ENCODE peak calls at places on chromosomes 6 and 20, in six cellular contexts. One of them, this sample, is unnamed.

GRCh38 chr6:36840471-36841461 is 1.5 kb upstream of the CPNE5 start:
- DNase-seq in fibroblast of lung: no peak
- DNase-seq in naive B cell: peak; percentile 27
- DNase-seq in IMR-90: no peak
- DNase-seq in endothelial cell: no peak
- DNase-seq in 8988T: no peak
- DNase-seq in this sample: no peak

GRCh38 chr6:148518371-148519156 is 175.9 kb downstream of the SASH1 start:
- DNase-seq in fibroblast of lung: no peak
- DNase-seq in naive B cell: no peak
- DNase-seq in IMR-90: no peak
- DNase-seq in endothelial cell: no peak
- DNase-seq in 8988T: no peak
- DNase-seq in this sample: no peak

GRCh38 chr6:125231574-125232343 is 70.0 kb downstream of the HDDC2 start:
- DNase-seq in fibroblast of lung: no peak
- DNase-seq in naive B cell: no peak
- DNase-seq in IMR-90: no peak
- DNase-seq in endothelial cell: no peak
- DNase-seq in 8988T: no peak
- DNase-seq in this sample: no peak

GRCh38 chr6:114096553-114097172 is 125.7 kb upstream of the HDAC2 start:
- DNase-seq in fibroblast of lung: peak; percentile 39
- DNase-seq in naive B cell: no peak
- DNase-seq in IMR-90: peak; percentile 28
- DNase-seq in endothelial cell: no peak
- DNase-seq in 8988T: no peak
- DNase-seq in this sample: no peak

GRCh38 chr20:15045246-15045645 is 707.8 kb upstream of the FLRT3 start:
- DNase-seq in fibroblast of lung: peak; percentile 13
- DNase-seq in naive B cell: no peak
- DNase-seq in IMR-90: no peak
- DNase-seq in endothelial cell: no peak
- DNase-seq in 8988T: no peak
- DNase-seq in this sample: no peak

GRCh38 chr20:45972500-45973183 is 639 bp upstream of the ZNF335 start:
- DNase-seq in fibroblast of lung: no peak
- DNase-seq in naive B cell: no peak
- DNase-seq in IMR-90: no peak
- DNase-seq in endothelial cell: no peak
- DNase-seq in 8988T: peak; percentile 90
- DNase-seq in this sample: no peak

GRCh38 chr6:11969092-11969491 is 43.0 kb upstream of the HIVEP1 start:
- DNase-seq in fibroblast of lung: peak; percentile 53
- DNase-seq in naive B cell: no peak
- DNase-seq in IMR-90: peak; percentile 54
- DNase-seq in endothelial cell: no peak
- DNase-seq in 8988T: no peak
- DNase-seq in this sample: no peak

GRCh38 chr6:105786449-105786848 is 299.7 kb upstream of the PRDM1 start:
- DNase-seq in fibroblast of lung: no peak
- DNase-seq in naive B cell: no peak
- DNase-seq in IMR-90: no peak
- DNase-seq in endothelial cell: no peak
- DNase-seq in 8988T: no peak
- DNase-seq in this sample: no peak

GRCh38 chr6:6521961-6522360 is 66.6 kb upstream of the LY86 start:
- DNase-seq in fibroblast of lung: no peak
- DNase-seq in naive B cell: no peak
- DNase-seq in IMR-90: no peak
- DNase-seq in endothelial cell: no peak
- DNase-seq in 8988T: no peak
- DNase-seq in this sample: no peak

GRCh38 chr6:104788400-104788799 is 71.3 kb downstream of the HACE1 start:
- DNase-seq in fibroblast of lung: no peak
- DNase-seq in naive B cell: no peak
- DNase-seq in IMR-90: no peak
- DNase-seq in endothelial cell: no peak
- DNase-seq in 8988T: no peak
- DNase-seq in this sample: no peak

GRCh38 chr6:36073587-36073986 is 46.0 kb downstream of the MAPK14 start:
- DNase-seq in fibroblast of lung: no peak
- DNase-seq in naive B cell: no peak
- DNase-seq in IMR-90: no peak
- DNase-seq in endothelial cell: no peak
- DNase-seq in 8988T: no peak
- DNase-seq in this sample: no peak

GRCh38 chr6:21935561-21936028 is 342.0 kb downstream of the SOX4 start:
- DNase-seq in fibroblast of lung: peak; percentile 60
- DNase-seq in naive B cell: no peak
- DNase-seq in IMR-90: peak; percentile 69
- DNase-seq in endothelial cell: no peak
- DNase-seq in 8988T: no peak
- DNase-seq in this sample: no peak

GRCh38 chr6:333379-334002 is 41.2 kb downstream of the DUSP22 start:
- DNase-seq in fibroblast of lung: no peak
- DNase-seq in naive B cell: no peak
- DNase-seq in IMR-90: peak; percentile 18
- DNase-seq in endothelial cell: no peak
- DNase-seq in 8988T: no peak
- DNase-seq in this sample: no peak

GRCh38 chr6:44307217-44307616 is 5.9 kb downstream of the AARS2 start:
- DNase-seq in fibroblast of lung: no peak
- DNase-seq in naive B cell: no peak
- DNase-seq in IMR-90: no peak
- DNase-seq in endothelial cell: no peak
- DNase-seq in 8988T: no peak
- DNase-seq in this sample: no peak

GRCh38 chr20:34806255-34806654 is 19.2 kb downstream of the NCOA6 start:
- DNase-seq in fibroblast of lung: no peak
- DNase-seq in naive B cell: no peak
- DNase-seq in IMR-90: no peak
- DNase-seq in endothelial cell: no peak
- DNase-seq in 8988T: no peak
- DNase-seq in this sample: no peak

GRCh38 chr6:19554356-19555225 is 282.6 kb upstream of the ID4 start:
- DNase-seq in fibroblast of lung: peak; percentile 5
- DNase-seq in naive B cell: no peak
- DNase-seq in IMR-90: no peak
- DNase-seq in endothelial cell: no peak
- DNase-seq in 8988T: no peak
- DNase-seq in this sample: no peak

GRCh38 chr6:118509009-118509617 is 39.0 kb upstream of the PLN start:
- DNase-seq in fibroblast of lung: peak; percentile 65
- DNase-seq in naive B cell: no peak
- DNase-seq in IMR-90: peak; percentile 55
- DNase-seq in endothelial cell: no peak
- DNase-seq in 8988T: no peak
- DNase-seq in this sample: no peak

GRCh38 chr6:136526196-136526930 is 23.9 kb downstream of the MAP7 start:
- DNase-seq in fibroblast of lung: peak; percentile 65
- DNase-seq in naive B cell: no peak
- DNase-seq in IMR-90: peak; percentile 63
- DNase-seq in endothelial cell: peak; percentile 57
- DNase-seq in 8988T: no peak
- DNase-seq in this sample: no peak

GRCh38 chr6:30895343-30895742 is 11.0 kb downstream of the DDR1 start:
- DNase-seq in fibroblast of lung: no peak
- DNase-seq in naive B cell: no peak
- DNase-seq in IMR-90: no peak
- DNase-seq in endothelial cell: no peak
- DNase-seq in 8988T: no peak
- DNase-seq in this sample: no peak

GRCh38 chr20:53773792-53774371 is 180.2 kb upstream of the ZNF217 start:
- DNase-seq in fibroblast of lung: peak; percentile 94
- DNase-seq in naive B cell: no peak
- DNase-seq in IMR-90: peak; percentile 97
- DNase-seq in endothelial cell: no peak
- DNase-seq in 8988T: peak; percentile 45
- DNase-seq in this sample: peak; percentile 74

GRCh38 chr6:139754898-139755754 is 380.7 kb upstream of the CITED2 start:
- DNase-seq in fibroblast of lung: peak; percentile 59
- DNase-seq in naive B cell: no peak
- DNase-seq in IMR-90: no peak
- DNase-seq in endothelial cell: no peak
- DNase-seq in 8988T: no peak
- DNase-seq in this sample: no peak

GRCh38 chr20:31565699-31566331 is 39.3 kb upstream of the ID1 start:
- DNase-seq in fibroblast of lung: no peak
- DNase-seq in naive B cell: no peak
- DNase-seq in IMR-90: no peak
- DNase-seq in endothelial cell: no peak
- DNase-seq in 8988T: no peak
- DNase-seq in this sample: peak; percentile 93

GRCh38 chr6:131062245-131063027 is 609 bp downstream of the EPB41L2 start:
- DNase-seq in fibroblast of lung: no peak
- DNase-seq in naive B cell: peak; percentile 30
- DNase-seq in IMR-90: no peak
- DNase-seq in endothelial cell: peak; percentile 33
- DNase-seq in 8988T: no peak
- DNase-seq in this sample: no peak

GRCh38 chr6:140311146-140311545 is 936.7 kb upstream of the CITED2 start:
- DNase-seq in fibroblast of lung: no peak
- DNase-seq in naive B cell: no peak
- DNase-seq in IMR-90: peak; percentile 8
- DNase-seq in endothelial cell: no peak
- DNase-seq in 8988T: no peak
- DNase-seq in this sample: no peak

GRCh38 chr20:14477125-14477524 is 139.7 kb upstream of the FLRT3 start:
- DNase-seq in fibroblast of lung: peak; percentile 82
- DNase-seq in naive B cell: no peak
- DNase-seq in IMR-90: peak; percentile 73
- DNase-seq in endothelial cell: no peak
- DNase-seq in 8988T: no peak
- DNase-seq in this sample: no peak

GRCh38 chr6:56022678-56023077 is 147.3 kb upstream of the BMP5 start:
- DNase-seq in fibroblast of lung: no peak
- DNase-seq in naive B cell: no peak
- DNase-seq in IMR-90: no peak
- DNase-seq in endothelial cell: no peak
- DNase-seq in 8988T: no peak
- DNase-seq in this sample: no peak

GRCh38 chr20:58576590-58576944 is 61.4 kb upstream of the APCDD1L start:
- DNase-seq in fibroblast of lung: no peak
- DNase-seq in naive B cell: no peak
- DNase-seq in IMR-90: no peak
- DNase-seq in endothelial cell: no peak
- DNase-seq in 8988T: no peak
- DNase-seq in this sample: no peak

GRCh38 chr6:84078335-84078734 is 44.8 kb downstream of the MRAP2 start:
- DNase-seq in fibroblast of lung: no peak
- DNase-seq in naive B cell: no peak
- DNase-seq in IMR-90: no peak
- DNase-seq in endothelial cell: no peak
- DNase-seq in 8988T: no peak
- DNase-seq in this sample: no peak

GRCh38 chr6:55643868-55644267 is 64.9 kb upstream of the HMGCLL1 start:
- DNase-seq in fibroblast of lung: peak; percentile 58
- DNase-seq in naive B cell: no peak
- DNase-seq in IMR-90: peak; percentile 62
- DNase-seq in endothelial cell: no peak
- DNase-seq in 8988T: no peak
- DNase-seq in this sample: no peak

GRCh38 chr6:684831-685636 is 7.9 kb downstream of the EXOC2 start:
- DNase-seq in fibroblast of lung: peak; percentile 63
- DNase-seq in naive B cell: no peak
- DNase-seq in IMR-90: peak; percentile 63
- DNase-seq in endothelial cell: no peak
- DNase-seq in 8988T: no peak
- DNase-seq in this sample: no peak

GRCh38 chr6:150634641-150635292 is 35.1 kb downstream of the PLEKHG1 start:
- DNase-seq in fibroblast of lung: no peak
- DNase-seq in naive B cell: no peak
- DNase-seq in IMR-90: no peak
- DNase-seq in endothelial cell: no peak
- DNase-seq in 8988T: no peak
- DNase-seq in this sample: no peak

GRCh38 chr6:71965404-71965803 is 79.1 kb downstream of the RIMS1 start:
- DNase-seq in fibroblast of lung: no peak
- DNase-seq in naive B cell: no peak
- DNase-seq in IMR-90: no peak
- DNase-seq in endothelial cell: no peak
- DNase-seq in 8988T: no peak
- DNase-seq in this sample: no peak

GRCh38 chr20:32762754-32763201 is 593 bp downstream of the DNMT3B start:
- DNase-seq in fibroblast of lung: no peak
- DNase-seq in naive B cell: no peak
- DNase-seq in IMR-90: no peak
- DNase-seq in endothelial cell: peak; percentile 30
- DNase-seq in 8988T: no peak
- DNase-seq in this sample: no peak

GRCh38 chr20:50870572-50871161 is 60.6 kb downstream of the ADNP start:
- DNase-seq in fibroblast of lung: peak; percentile 32
- DNase-seq in naive B cell: no peak
- DNase-seq in IMR-90: peak; percentile 52
- DNase-seq in endothelial cell: peak; percentile 68
- DNase-seq in 8988T: no peak
- DNase-seq in this sample: no peak

GRCh38 chr6:124823240-124824105 is 138.8 kb upstream of the RNF217 start:
- DNase-seq in fibroblast of lung: peak; percentile 91
- DNase-seq in naive B cell: no peak
- DNase-seq in IMR-90: peak; percentile 11
- DNase-seq in endothelial cell: no peak
- DNase-seq in 8988T: no peak
- DNase-seq in this sample: no peak

GRCh38 chr20:50169329-50169823 is 15.9 kb upstream of the PEDS1 start:
- DNase-seq in fibroblast of lung: peak; percentile 82
- DNase-seq in naive B cell: peak; percentile 65
- DNase-seq in IMR-90: peak; percentile 76
- DNase-seq in endothelial cell: peak; percentile 83
- DNase-seq in 8988T: no peak
- DNase-seq in this sample: no peak